ENCODE peak calls at places on chromosomes 5 and 9, in seven cellular contexts. V is HepG2, U is tibial nerve, I is stomach, T is A549, Z is SK-N-SH, M is H1. E is an unnamed sample. For H3K4me1, the result is how much of the 10 kb centered on the place peaks cover.

GRCh38 chr5:35754481-35754880 is 102.2 kb upstream of the IL7R start:
- DNase-seq in I (no peak), T (no peak), Z (no peak), U (no peak), M (no peak), V (no peak), E (no peak)

GRCh38 chr5:88770290-88771257 is 112.4 kb downstream of the MEF2C start:
- DNase-seq in U (no peak), V (no peak), T (no peak), I (no peak), M (no peak), Z (no peak), E (no peak)

GRCh38 chr5:54360089-54360488 is 49.7 kb upstream of the ARL15 start:
- DNase-seq in I (no peak), V (no peak), Z (no peak), T (peak), M (no peak), U (no peak), E (no peak)

GRCh38 chr9:135343733-135344522 is 135.7 kb upstream of the PPP1R26 start:
- DNase-seq in Z (peak), M (peak), T (peak), U (peak), V (peak), I (peak), E (peak)

GRCh38 chr9:7977586-7977985 is 178.0 kb upstream of the DMAC1 start:
- DNase-seq in T (no peak), M (no peak), Z (no peak), I (no peak), U (no peak), V (no peak), E (no peak)

GRCh38 chr9:20135119-20135697 is 346.4 kb upstream of the SLC24A2 start:
- DNase-seq in I (no peak), V (no peak), Z (peak), U (no peak), M (no peak), T (no peak), E (no peak)

GRCh38 chr9:131394464-131395026 is 659 bp downstream of the PRRC2B start:
- DNase-seq in M (peak), U (no peak), V (no peak), Z (peak), I (peak), T (no peak), E (peak)

GRCh38 chr5:74919487-74919886 is 53.3 kb upstream of the FAM169A start:
- DNase-seq in Z (peak), I (no peak), T (peak), M (no peak), V (peak), U (no peak), E (no peak)

GRCh38 chr5:107696071-107696470 is 25.3 kb upstream of the EFNA5 start:
- DNase-seq in I (no peak), V (no peak), Z (no peak), U (no peak), T (no peak), M (no peak), E (no peak)

GRCh38 chr9:130193531-130194405 is 21.6 kb downstream of the NCS1 start:
- DNase-seq in M (no peak), Z (peak), U (no peak), V (no peak), I (no peak), T (no peak), E (no peak)

GRCh38 chr9:134477927-134478326 is 151.7 kb downstream of the RXRA start:
- DNase-seq in V (no peak), Z (no peak), U (no peak), I (no peak), T (no peak), M (no peak), E (no peak)

GRCh38 chr9:137189297-137190295 is 1.1 kb downstream of the SSNA1 start:
- DNase-seq in T (no peak), M (no peak), Z (peak), I (peak), U (no peak), V (no peak), E (no peak)

GRCh38 chr9:2241875-2242741 is 227.0 kb downstream of the SMARCA2 start:
- DNase-seq in Z (peak), I (peak), T (peak), V (peak), U (peak), M (peak), E (peak)

GRCh38 chr9:133380734-133381133 is 4.6 kb downstream of the STKLD1 start:
- DNase-seq in U (no peak), T (no peak), M (no peak), Z (no peak), I (no peak), V (no peak), E (no peak)

GRCh38 chr5:8057764-8058163 is 188.8 kb downstream of the MTRR start:
- DNase-seq in M (no peak), V (no peak), T (no peak), Z (no peak), I (no peak), U (no peak), E (peak)

GRCh38 chr5:9157020-9157419 is 388.9 kb downstream of the SEMA5A start:
- DNase-seq in T (no peak), I (no peak), V (no peak), M (no peak), U (no peak), Z (no peak), E (no peak)

GRCh38 chr5:9151671-9152427 is 394.0 kb downstream of the SEMA5A start:
- DNase-seq in I (no peak), T (no peak), U (no peak), M (no peak), V (no peak), Z (no peak), E (no peak)

GRCh38 chr5:9160747-9161146 is 385.1 kb downstream of the SEMA5A start:
- DNase-seq in V (no peak), I (no peak), U (no peak), Z (no peak), M (no peak), T (no peak), E (no peak)

DNA sequence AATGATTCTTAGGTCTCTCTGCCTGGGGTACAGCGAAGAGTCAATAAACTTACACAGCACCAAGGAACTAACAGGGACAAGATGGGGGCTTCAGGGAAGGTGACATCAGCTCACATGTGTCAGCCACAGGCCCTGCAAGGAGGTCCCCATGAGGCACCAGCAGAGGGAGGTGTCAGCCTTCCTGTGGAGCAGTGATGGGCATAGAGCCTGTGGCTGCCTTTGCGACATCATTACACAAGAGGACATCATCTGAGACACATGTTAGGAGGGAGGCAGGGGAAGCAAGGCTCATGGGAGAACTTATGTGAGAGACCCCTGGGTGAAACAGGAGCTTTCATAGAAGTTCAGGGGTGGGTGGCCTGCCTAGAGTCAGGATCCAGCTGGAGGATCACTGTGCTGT is 389.6 kb downstream of the SEMA5A start:
- DNase-seq in T (peak), U (no peak), Z (peak), V (no peak), I (no peak), M (no peak), E (no peak)
- TF ChIP-seq CTCF in T (no peak), U (peak), Z (peak), V (peak), I (no peak), M (peak), E (no peak)

GRCh38 chr5:36763454-36763853 is 113.1 kb upstream of the NIPBL start:
- DNase-seq in M (no peak), V (no peak), Z (no peak), U (no peak), I (no peak), T (no peak), E (no peak)

GRCh38 chr5:36768450-36768849 is 108.1 kb upstream of the NIPBL start:
- DNase-seq in V (no peak), M (no peak), T (no peak), I (no peak), Z (no peak), U (no peak), E (no peak)

GRCh38 chr5:36770125-36770524 is 106.4 kb upstream of the NIPBL start:
- DNase-seq in T (no peak), U (no peak), Z (no peak), M (no peak), V (no peak), I (no peak), E (no peak)

DNA sequence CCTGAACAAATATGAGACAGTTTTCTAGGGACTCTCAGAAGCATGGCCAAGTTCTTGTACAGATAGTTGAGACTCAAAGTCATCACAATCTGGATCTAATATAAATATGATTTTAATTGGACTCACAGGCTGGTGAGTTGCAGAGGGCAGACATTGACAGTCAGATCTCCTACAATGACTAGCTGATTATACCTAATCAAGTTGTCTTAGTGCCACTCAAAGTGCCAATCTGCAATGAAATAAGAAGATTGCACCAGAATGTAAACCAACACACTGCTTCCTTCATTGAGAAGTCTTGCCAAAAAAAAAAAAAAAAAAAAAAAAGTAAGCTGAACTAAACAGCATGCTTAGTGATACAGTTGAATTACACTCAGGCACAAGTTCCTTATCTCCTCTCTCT is 107.4 kb upstream of the NIPBL start:
- DNase-seq in T (no peak), V (no peak), Z (no peak), I (no peak), M (no peak), U (no peak), E (no peak)
- TF ChIP-seq EP300 in T (no peak), V (no peak), Z (no peak), I (no peak), M (no peak), U (no peak), E (no peak)

DNA sequence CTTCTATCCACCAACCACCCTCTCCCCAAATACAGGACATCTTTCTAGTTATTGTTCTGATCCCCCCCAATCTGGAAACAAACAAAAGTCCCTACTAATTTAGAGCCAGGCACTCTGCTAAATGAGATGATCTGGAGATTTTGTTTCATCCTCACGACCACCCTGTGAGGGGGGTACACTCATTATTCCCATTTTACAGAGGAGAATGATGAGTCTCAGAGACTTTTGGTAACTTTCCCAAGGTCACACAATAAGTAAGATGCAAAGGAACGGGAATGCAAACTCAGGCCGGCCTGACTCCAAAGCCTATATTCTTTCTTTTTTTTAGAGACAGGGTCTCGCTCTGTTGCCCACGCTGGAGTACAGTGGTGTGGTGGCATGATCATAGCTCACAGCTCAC is 9.4 kb downstream of the PDGFRB start:
- DNase-seq in I (no peak), U (no peak), V (no peak), M (no peak), T (no peak), Z (no peak), E (no peak)
- H3K4me1 ChIP-seq in I (under half), U (half or more), V (half or more), M (under half), T (under half), Z (half or more), E (half or more)

GRCh38 chr5:167888395-167888794 is 403.1 kb upstream of the WWC1 start:
- DNase-seq in V (peak), U (no peak), M (no peak), T (no peak), I (no peak), Z (no peak), E (no peak)
- TF ChIP-seq CTCF in V (no peak), U (no peak), M (peak), T (no peak), I (no peak), Z (no peak), E (no peak)

GRCh38 chr9:68533678-68534077 is 7.0 kb downstream of the TMEM252 start:
- DNase-seq in U (no peak), I (no peak), M (no peak), T (no peak), Z (no peak), V (no peak), E (no peak)
- TF ChIP-seq EP300 in U (no peak), I (no peak), M (no peak), T (no peak), Z (no peak), V (no peak), E (no peak)

GRCh38 chr5:159199780-159200179 is 9.6 kb downstream of the RNF145 start:
- DNase-seq in Z (no peak), U (no peak), T (no peak), I (no peak), V (no peak), M (no peak), E (no peak)
- H3K4me1 ChIP-seq in Z (under half), U (under half), T (half or more), I (under half), V (under half), M (under half), E (under half)

GRCh38 chr5:76715734-76716455 is at the start of gene F2R:
- DNase-seq in M (peak), T (peak), I (peak), U (no peak), V (peak), Z (peak), E (peak)
- TF ChIP-seq CTCF in M (peak), T (peak), I (peak), U (peak), V (peak), Z (peak), E (no peak)

DNA sequence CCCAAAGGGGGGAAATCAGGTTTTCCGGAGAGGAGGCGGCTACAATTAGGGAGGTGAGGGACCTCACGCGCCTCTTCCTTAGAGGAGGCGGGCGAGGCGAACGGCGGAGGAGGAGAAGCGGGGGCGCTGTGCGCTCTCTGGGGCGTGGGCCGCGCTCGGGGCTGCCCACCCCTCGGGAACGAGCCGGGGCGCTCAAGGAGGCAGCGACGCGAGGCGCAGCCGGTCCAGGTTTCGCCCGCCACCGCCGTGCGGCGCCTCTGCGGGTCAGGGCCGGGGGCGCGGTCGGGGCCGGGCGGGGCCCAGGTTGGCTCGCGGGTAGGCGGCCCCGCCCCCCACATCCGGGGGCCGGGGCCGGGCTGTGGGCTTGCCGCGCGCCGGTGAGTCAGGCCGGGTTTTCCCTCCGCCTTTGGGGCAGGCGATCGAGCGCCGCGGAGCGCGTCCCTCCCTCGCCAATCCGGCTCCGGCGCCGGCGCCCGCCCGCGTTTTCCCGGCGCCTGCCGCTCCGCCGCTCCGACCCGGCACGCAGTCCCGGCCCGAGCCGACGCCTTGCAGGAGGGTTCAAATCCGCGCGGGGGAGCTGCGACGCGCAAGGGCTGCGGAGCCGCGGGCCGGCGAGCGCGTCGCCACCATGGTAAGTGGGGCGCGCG is at the start of gene N4BP3:
- DNase-seq in T (peak), I (peak), Z (peak), V (no peak), U (no peak), M (peak), E (peak)
- TF ChIP-seq EP300 in T (no peak), I (no peak), Z (no peak), V (no peak), U (no peak), M (peak), E (no peak)

DNA sequence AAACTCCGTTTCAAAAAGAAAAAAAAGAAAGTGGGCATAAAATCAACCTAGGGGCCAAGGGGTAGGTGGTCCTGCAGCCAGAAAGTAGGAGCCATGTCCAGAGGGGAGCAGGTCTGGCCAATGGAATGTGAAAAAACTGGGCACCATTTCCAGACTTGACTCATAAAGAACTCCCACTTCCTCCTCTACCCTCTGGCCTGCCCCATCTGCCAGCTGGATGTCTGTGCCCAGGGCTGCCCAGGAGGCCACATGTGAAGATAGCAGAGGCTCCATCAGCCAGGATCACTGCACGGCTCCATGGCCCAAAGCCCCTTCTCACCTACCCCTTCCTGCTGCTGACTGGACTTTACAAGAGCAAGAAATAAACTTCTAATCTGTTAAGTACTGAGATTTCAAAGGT is 42.1 kb upstream of the EEIG1 start:
- DNase-seq in T (no peak), Z (peak), U (no peak), M (no peak), V (no peak), I (no peak), E (no peak)
- H3K4me1 ChIP-seq in T (under half), Z (under half), U (under half), M (under half), V (half or more), I (under half), E (under half)

E was measured in ovary.